ENCODE peak calls at places on chromosomes 4 and X, in eight cellular contexts. O is SK-N-DZ; T is hippocampal formation; P is EL; N is stimulated activated CD4-positive, alpha-beta T cell treated with anti-CD3 and anti-CD28 coated beads, Interleukin-4, amount 100 ng/mL, for 4 hours; A is GM12865; C is stimulated activated naive B cell treated with anti-CD40 and anti-IgM and Interleukin-4, amounts not matched to agents 10 μg/mL and 1 μg/mL and 100 μg/mL, for 72 hours; E is posterior cingulate gyrus. W is an unnamed sample.

GRCh38 chrX:120365320-120365719 is 3.4 kb downstream of the ATP1B4 start:
- DNase-seq in O (peak), T (no peak), P (peak), N (peak), A (peak), C (peak), E (no peak), W (peak)

GRCh38 chr4:51836531-51836930 is 6.4 kb upstream of the DCUN1D4 start:
- DNase-seq in O (peak), T (no peak), P (peak), N (no peak), A (no peak), C (no peak), E (no peak), W (peak)

GRCh38 chr4:108644237-108644636 is 6.2 kb upstream of the OSTC start:
- DNase-seq in O (no peak), T (no peak), P (peak), N (no peak), A (no peak), C (no peak), E (no peak), W (peak)

GRCh38 chr4:70984587-70984986 is 8.9 kb upstream of the DCK start:
- DNase-seq in O (no peak), T (no peak), P (no peak), N (no peak), A (no peak), C (no peak), E (no peak), W (no peak)

GRCh38 chr4:55768291-55768690 is 51.3 kb upstream of the EXOC1L start:
- DNase-seq in O (no peak), T (no peak), P (peak), N (no peak), A (no peak), C (no peak), E (no peak), W (peak)

GRCh38 chr4:187711586-187711985 is 284.0 kb upstream of the ZFP42 start:
- DNase-seq in O (no peak), T (no peak), P (no peak), N (no peak), A (no peak), C (no peak), E (no peak), W (no peak)

GRCh38 chr4:3303840-3304715 is 11.3 kb downstream of the RGS12 start:
- DNase-seq in O (no peak), T (no peak), P (no peak), N (no peak), A (no peak), C (no peak), E (no peak), W (no peak)

GRCh38 chrX:928606-929005 is 283.8 kb downstream of the CRLF2 start:
- DNase-seq in O (no peak), T (no peak), P (no peak), N (no peak), A (no peak), C (no peak), E (no peak), W (no peak)

GRCh38 chrX:53047228-53047627 is 1.4 kb upstream of the GPR173 start:
- DNase-seq in O (peak), T (no peak), P (peak), N (no peak), A (no peak), C (no peak), E (no peak), W (peak)

GRCh38 chr4:31458813-31459212 is 738.6 kb downstream of the PCDH7 start:
- DNase-seq in O (no peak), T (no peak), P (no peak), N (no peak), A (no peak), C (no peak), E (no peak), W (no peak)

GRCh38 chrX:49155243-49155899 is 7.2 kb upstream of the MAGIX start:
- DNase-seq in O (peak), T (no peak), P (peak), N (peak), A (peak), C (no peak), E (no peak), W (peak)

GRCh38 chr4:88938138-88938537 is 118.8 kb downstream of the FAM13A start:
- DNase-seq in O (no peak), T (no peak), P (peak), N (no peak), A (no peak), C (no peak), E (no peak), W (peak)

GRCh38 chr4:175309041-175309440 is 390.9 kb downstream of the ADAM29 start:
- DNase-seq in O (no peak), T (no peak), P (peak), N (no peak), A (no peak), C (no peak), E (no peak), W (no peak)

GRCh38 chr4:109321232-109321631 is 18.8 kb upstream of the COL25A1 start:
- DNase-seq in O (no peak), T (no peak), P (no peak), N (no peak), A (peak), C (no peak), E (no peak), W (no peak)

GRCh38 chrX:100070334-100070849 is 339.7 kb downstream of the PCDH19 start:
- DNase-seq in O (no peak), T (no peak), P (no peak), N (no peak), A (no peak), C (no peak), E (no peak), W (no peak)